ENCODE peak calls at places on chromosomes 13 and 19, in four cellular contexts. One of them, this sample, is unnamed.
A peak's percentile ranks its signal among the peaks of the same experiment; 100 is the strongest.

GRCh38 chr19:1880611-1881392 is 4.5 kb downstream of the ABHD17A start:
- DNase-seq in GM12878: no peak
- DNase-seq in stomach: no peak
- DNase-seq in H1: no peak
- DNase-seq in this sample: no peak

GRCh38 chr13:104586010-104586746 is 1520.0 kb upstream of the SLC10A2 start:
- DNase-seq in GM12878: no peak
- DNase-seq in stomach: no peak
- DNase-seq in H1: no peak
- DNase-seq in this sample: peak; percentile 41

GRCh38 chr19:12701596-12702282 is 5.3 kb upstream of the FBXW9 start:
- DNase-seq in GM12878: no peak
- DNase-seq in stomach: no peak
- DNase-seq in H1: no peak
- DNase-seq in this sample: no peak

GRCh38 chr13:51614350-51614786 is 30.1 kb downstream of the WDFY2 start:
- DNase-seq in GM12878: peak; percentile 56
- DNase-seq in stomach: no peak
- DNase-seq in H1: no peak
- DNase-seq in this sample: peak; percentile 12

GRCh38 chr19:48513289-48514122 is 1.9 kb upstream of the LMTK3 start:
- DNase-seq in GM12878: no peak
- DNase-seq in stomach: peak; percentile 72
- DNase-seq in H1: peak; percentile 87
- DNase-seq in this sample: peak; percentile 75

GRCh38 chr19:409515-410242 is 732 bp upstream of the C2CD4C start:
- DNase-seq in GM12878: no peak
- DNase-seq in stomach: no peak
- DNase-seq in H1: peak; percentile 73
- DNase-seq in this sample: no peak

GRCh38 chr19:42442833-42443232 is at the start of gene CXCL17:
- DNase-seq in GM12878: no peak
- DNase-seq in stomach: peak; percentile 76
- DNase-seq in H1: no peak
- DNase-seq in this sample: no peak

GRCh38 chr13:94583926-94584325 is 12.0 kb downstream of the TGDS start:
- DNase-seq in GM12878: no peak
- DNase-seq in stomach: no peak
- DNase-seq in H1: no peak
- DNase-seq in this sample: no peak

GRCh38 chr13:99133848-99134247 is 66.8 kb upstream of the UBAC2 start:
- DNase-seq in GM12878: no peak
- DNase-seq in stomach: no peak
- DNase-seq in H1: no peak
- DNase-seq in this sample: no peak

GRCh38 chr13:99136427-99136954 is 64.2 kb upstream of the UBAC2 start:
- DNase-seq in GM12878: no peak
- DNase-seq in stomach: no peak
- DNase-seq in H1: no peak
- DNase-seq in this sample: no peak

GRCh38 chr13:99132295-99132835 is 68.3 kb upstream of the UBAC2 start:
- DNase-seq in GM12878: no peak
- DNase-seq in stomach: no peak
- DNase-seq in H1: no peak
- DNase-seq in this sample: no peak

GRCh38 chr13:99133230-99133629 is 67.4 kb upstream of the UBAC2 start:
- DNase-seq in GM12878: no peak
- DNase-seq in stomach: no peak
- DNase-seq in H1: no peak
- DNase-seq in this sample: no peak

DNA sequence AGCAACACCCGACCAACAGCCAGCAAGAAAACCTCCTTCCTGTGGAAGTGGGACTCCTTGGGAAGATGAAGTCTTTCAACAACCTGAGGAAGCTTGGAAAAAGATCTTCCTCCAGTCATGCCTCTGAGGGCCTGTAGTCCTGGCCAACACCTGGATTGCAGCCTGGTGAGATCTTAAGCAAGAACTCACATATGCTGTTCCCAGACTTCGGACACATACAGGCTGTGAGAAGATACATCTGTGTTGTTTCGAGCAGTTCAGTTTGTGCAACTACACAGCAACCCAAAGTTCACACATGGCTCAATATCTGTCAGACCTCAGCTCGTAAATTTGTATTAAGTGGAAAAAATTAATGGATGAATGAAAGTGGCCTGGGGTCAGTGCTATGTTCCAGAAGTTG is 65.1 kb upstream of the UBAC2 start:
- DNase-seq in GM12878: no peak
- DNase-seq in stomach: no peak
- DNase-seq in H1: no peak
- DNase-seq in this sample: no peak
- TF ChIP-seq POLR2AphosphoS5 in GM12878: no peak
- TF ChIP-seq POLR2AphosphoS5 in stomach: no peak
- TF ChIP-seq POLR2AphosphoS5 in H1: no peak
- TF ChIP-seq POLR2AphosphoS5 in this sample: no peak

GRCh38 chr19:4456843-4457653 is 546 bp downstream of the UBXN6 start:
- DNase-seq in GM12878: no peak
- DNase-seq in stomach: peak; percentile 41
- DNase-seq in H1: peak; percentile 78
- DNase-seq in this sample: peak; percentile 47

GRCh38 chr19:4456566-4456842 is 1.1 kb downstream of the UBXN6 start:
- DNase-seq in GM12878: no peak
- DNase-seq in stomach: no peak
- DNase-seq in H1: no peak
- DNase-seq in this sample: peak; percentile 36

GRCh38 chr19:4454952-4455738 is 2.4 kb downstream of the UBXN6 start:
- DNase-seq in GM12878: no peak
- DNase-seq in stomach: no peak
- DNase-seq in H1: no peak
- DNase-seq in this sample: no peak

GRCh38 chr19:4455742-4456565 is 1.6 kb downstream of the UBXN6 start:
- DNase-seq in GM12878: no peak
- DNase-seq in stomach: no peak
- DNase-seq in H1: no peak
- DNase-seq in this sample: peak; percentile 48

GRCh38 chr19:4457654-4458406 is at the start of gene UBXN6:
- DNase-seq in GM12878: peak; percentile 86
- DNase-seq in stomach: peak; percentile 98
- DNase-seq in H1: peak; percentile 96
- DNase-seq in this sample: peak; percentile 98
- TF ChIP-seq EP300 in GM12878: no peak
- TF ChIP-seq EP300 in stomach: no peak
- TF ChIP-seq EP300 in H1: no peak
- TF ChIP-seq EP300 in this sample: no peak

DNA sequence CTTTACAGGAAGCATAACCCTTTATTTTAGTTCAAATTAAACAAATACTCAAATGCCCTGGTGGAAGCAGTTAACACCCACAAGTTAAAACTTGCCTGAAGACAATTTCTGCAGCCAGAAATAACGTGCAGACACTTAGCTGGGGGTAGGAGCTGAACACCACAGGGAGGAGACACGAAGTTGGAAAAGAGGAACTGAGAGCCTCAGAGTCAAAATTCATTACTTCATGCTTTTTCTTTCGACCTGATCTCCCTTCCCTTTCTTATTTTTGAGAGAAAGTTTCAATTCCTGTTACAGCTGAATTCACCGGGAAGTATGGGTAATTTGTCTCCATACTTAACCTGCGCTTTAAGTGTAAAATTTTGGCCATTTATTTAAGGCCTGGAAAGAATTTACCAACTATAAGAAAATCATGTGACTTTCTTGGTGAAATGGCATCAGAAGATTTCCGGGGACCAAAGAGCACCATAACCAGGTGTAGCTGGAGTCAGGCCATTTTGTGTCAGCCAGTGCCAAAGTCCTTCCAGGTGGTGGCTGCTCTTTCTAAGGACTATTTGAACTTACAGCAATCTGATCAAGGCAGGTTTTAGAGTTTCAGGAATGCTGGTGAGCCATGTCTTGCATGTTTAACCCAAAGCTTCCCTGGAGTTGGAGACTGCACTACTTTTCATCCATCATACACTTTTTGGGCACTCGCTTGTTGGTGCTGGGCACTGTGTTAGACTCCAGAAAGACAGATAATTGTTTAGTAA is 46.5 kb upstream of the RCBTB2 start:
- DNase-seq in GM12878: peak; percentile 94
- DNase-seq in stomach: peak; percentile 72
- DNase-seq in H1: no peak
- DNase-seq in this sample: peak; percentile 18
- TF ChIP-seq POLR2AphosphoS5 in GM12878: no peak
- TF ChIP-seq POLR2AphosphoS5 in stomach: no peak
- TF ChIP-seq POLR2AphosphoS5 in H1: no peak
- TF ChIP-seq POLR2AphosphoS5 in this sample: no peak

GRCh38 chr13:42728507-42729180 is 52.7 kb upstream of the FAM216B start:
- DNase-seq in GM12878: no peak
- DNase-seq in stomach: no peak
- DNase-seq in H1: no peak
- DNase-seq in this sample: no peak
- TF ChIP-seq EP300 in GM12878: no peak
- TF ChIP-seq EP300 in stomach: no peak
- TF ChIP-seq EP300 in H1: no peak
- TF ChIP-seq EP300 in this sample: no peak

GRCh38 chr13:89827552-89827951 is 1519.9 kb upstream of the MIR17HG start:
- DNase-seq in GM12878: no peak
- DNase-seq in stomach: no peak
- DNase-seq in H1: no peak
- DNase-seq in this sample: no peak
- TF ChIP-seq POLR2AphosphoS5 in GM12878: no peak
- TF ChIP-seq POLR2AphosphoS5 in stomach: no peak
- TF ChIP-seq POLR2AphosphoS5 in H1: no peak
- TF ChIP-seq POLR2AphosphoS5 in this sample: no peak

DNA sequence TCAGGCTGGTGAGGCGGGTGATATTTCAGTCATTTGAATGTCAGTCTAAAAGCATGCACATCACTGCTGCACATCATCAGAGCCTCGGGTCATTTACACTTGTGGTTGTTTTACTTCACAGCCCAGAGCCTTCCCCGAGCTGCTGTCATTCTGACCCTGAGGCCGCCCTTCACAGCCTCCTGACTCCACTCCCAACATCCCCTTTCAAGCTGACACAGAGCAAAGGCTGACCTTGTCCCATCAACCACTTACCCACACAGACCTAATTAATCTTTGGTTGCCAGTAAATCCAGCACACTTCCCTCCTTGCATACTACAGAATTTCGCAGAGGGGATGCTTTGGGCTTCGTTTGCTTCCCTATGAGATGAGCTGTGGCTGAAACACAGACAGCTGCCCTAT is 528.1 kb downstream of the DIAPH3 start:
- DNase-seq in GM12878: no peak
- DNase-seq in stomach: no peak
- DNase-seq in H1: no peak
- DNase-seq in this sample: no peak
- TF ChIP-seq EP300 in GM12878: no peak
- TF ChIP-seq EP300 in stomach: no peak
- TF ChIP-seq EP300 in H1: no peak
- TF ChIP-seq EP300 in this sample: no peak